ENCODE peak calls at places on chromosomes 3 and 15, in eight cellular contexts. M is stimulated activated CD8-positive, alpha-beta memory T cell treated with anti-CD3 and anti-CD28 coated beads, Interleukin-4, amount 100 ng/mL, for 24 hours; T is HEK293T; W is aorta; F is H54; Y is skeletal muscle cell; O is HTR-8/SVneo; N is K562. R is an unnamed sample.

GRCh38 chr3:42387802-42388651 is 22.4 kb downstream of the LYZL4 start:
- DNase-seq in F (no peak), T (no peak), M (no peak), W (no peak), O (peak), N (no peak), Y (peak), R (no peak)

GRCh38 chr3:42795621-42796181 is 8.6 kb downstream of the HIGD1A start:
- DNase-seq in Y (no peak), O (no peak), M (no peak), T (no peak), W (no peak), N (no peak), F (no peak), R (no peak)

GRCh38 chr3:100231668-100232067 is 29.1 kb upstream of the TBC1D23 start:
- DNase-seq in T (no peak), Y (no peak), N (no peak), M (no peak), F (no peak), W (no peak), O (no peak), R (no peak)

GRCh38 chr3:134708025-134708597 is 57.3 kb upstream of the KY start:
- DNase-seq in O (no peak), Y (no peak), F (no peak), M (no peak), W (no peak), T (no peak), N (no peak), R (no peak)

GRCh38 chr3:52277972-52278509 is 408 bp downstream of the WDR82 start:
- DNase-seq in T (peak), F (peak), O (peak), W (peak), M (peak), Y (no peak), N (peak), R (no peak)

GRCh38 chr3:40057077-40057476 is 247.7 kb downstream of the MYRIP start:
- DNase-seq in M (no peak), N (no peak), W (no peak), F (no peak), Y (no peak), O (no peak), T (no peak), R (no peak)

GRCh38 chr3:25831578-25831977 is 41.7 kb downstream of the OXSM start:
- DNase-seq in W (no peak), M (no peak), T (peak), O (no peak), F (no peak), N (no peak), Y (no peak), R (no peak)

GRCh38 chr15:81962438-81962837 is 83.4 kb downstream of the MEX3B start:
- DNase-seq in O (no peak), Y (no peak), W (no peak), N (no peak), T (peak), F (no peak), M (no peak), R (no peak)

GRCh38 chr3:86815880-86816279 is 175.1 kb downstream of the VGLL3 start:
- DNase-seq in M (no peak), F (no peak), W (no peak), Y (no peak), O (no peak), N (no peak), T (no peak), R (no peak)

GRCh38 chr3:36295206-36295760 is 85.0 kb upstream of the STAC start:
- DNase-seq in W (no peak), N (no peak), F (no peak), O (no peak), Y (peak), T (no peak), M (no peak), R (no peak)

GRCh38 chr3:14771593-14772497 is 46.9 kb upstream of the FGD5 start:
- DNase-seq in O (no peak), M (no peak), Y (no peak), T (no peak), F (no peak), W (no peak), N (peak), R (no peak)

GRCh38 chr3:114466816-114467215 is 173.0 kb downstream of the TIGIT start:
- DNase-seq in M (no peak), W (no peak), Y (no peak), T (no peak), F (no peak), O (no peak), N (no peak), R (no peak)

GRCh38 chr3:17032407-17033034 is 147.8 kb downstream of the PLCL2 start:
- DNase-seq in N (peak), T (peak), M (no peak), W (no peak), F (no peak), O (peak), Y (no peak), R (no peak)

GRCh38 chr15:78625621-78626280 is 5.0 kb upstream of the CHRNA3 start:
- DNase-seq in W (no peak), F (no peak), Y (no peak), T (no peak), M (no peak), O (no peak), N (no peak), R (no peak)

GRCh38 chr15:55344206-55344605 is 25.2 kb downstream of the PIGB start:
- DNase-seq in O (no peak), Y (no peak), M (no peak), N (no peak), W (no peak), T (no peak), F (no peak), R (no peak)

GRCh38 chr3:195715583-195716266 is 5.1 kb upstream of the MUC20 start:
- DNase-seq in T (no peak), O (no peak), Y (no peak), F (no peak), M (no peak), N (peak), W (no peak), R (no peak)

GRCh38 chr15:58631319-58631718 is 118.2 kb downstream of the ADAM10 start:
- DNase-seq in F (no peak), M (no peak), O (no peak), Y (no peak), T (no peak), N (no peak), W (no peak), R (no peak)

GRCh38 chr3:130414457-130414856 is 69.0 kb downstream of the COL6A5 start:
- DNase-seq in T (no peak), O (no peak), F (no peak), M (no peak), N (no peak), Y (no peak), W (no peak), R (no peak)

GRCh38 chr15:57031605-57032004 is 113.2 kb downstream of the TCF12 start:
- DNase-seq in F (no peak), W (no peak), Y (peak), O (no peak), M (no peak), T (peak), N (peak), R (no peak)

R was measured in AG04449.